ENCODE peak calls at places on chromosomes 2 and 18, in seven cellular contexts. U is SK-N-SH, H is HCT116, Y is GM23248, X is colonic mucosa, S is heart right ventricle, I is Panc1. K is an unnamed sample.

GRCh38 chr18:4455113-4455811 is at the start of gene DLGAP1:
- DNase-seq in U (peak; percentile 49), H (no peak), Y (peak; percentile 19), X (peak; percentile 49), S (peak; percentile 29), I (no peak), K (peak; percentile 62)

GRCh38 chr2:159108178-159108893 is 139.9 kb downstream of the TANC1 start:
- DNase-seq in U (peak; percentile 46), H (no peak), Y (no peak), X (no peak), S (peak; percentile 43), I (no peak), K (no peak)

GRCh38 chr18:55007582-55007981 is 48.3 kb upstream of the CCDC68 start:
- DNase-seq in U (no peak), H (no peak), Y (no peak), X (no peak), S (no peak), I (no peak), K (no peak)

GRCh38 chr18:67417864-67418523 is 98.5 kb downstream of the DSEL start:
- DNase-seq in U (no peak), H (no peak), Y (peak; percentile 73), X (no peak), S (no peak), I (no peak), K (no peak)

GRCh38 chr2:127638361-127639110 is 7.4 kb upstream of the GPR17 start:
- DNase-seq in U (no peak), H (no peak), Y (no peak), X (no peak), S (peak; percentile 49), I (no peak), K (peak; percentile 49)

GRCh38 chr2:83650156-83650555 is 808.9 kb downstream of the SUCLG1 start:
- DNase-seq in U (no peak), H (no peak), Y (peak; percentile 22), X (no peak), S (no peak), I (no peak), K (no peak)

GRCh38 chr2:51673628-51674027 is 641.7 kb upstream of the NRXN1 start:
- DNase-seq in U (no peak), H (no peak), Y (no peak), X (no peak), S (no peak), I (no peak), K (no peak)

GRCh38 chr2:235957231-235957630 is 211.0 kb downstream of the GBX2 start:
- DNase-seq in U (no peak), H (no peak), Y (no peak), X (no peak), S (no peak), I (no peak), K (no peak)

GRCh38 chr18:58321986-58322385 is 278.0 kb downstream of the NEDD4L start:
- DNase-seq in U (peak; percentile 78), H (peak; percentile 74), Y (peak; percentile 94), X (peak; percentile 78), S (peak; percentile 35), I (peak; percentile 68), K (peak; percentile 69)

GRCh38 chr2:31987454-31987853 is 23.4 kb downstream of the MEMO1 start:
- DNase-seq in U (no peak), H (no peak), Y (peak; percentile 83), X (no peak), S (no peak), I (no peak), K (no peak)

GRCh38 chr18:50817898-50818250 is 1.9 kb downstream of the MRO start:
- DNase-seq in U (no peak), H (no peak), Y (peak; percentile 31), X (no peak), S (no peak), I (no peak), K (no peak)

GRCh38 chr2:37698931-37699481 is 27.6 kb upstream of the CDC42EP3 start:
- DNase-seq in U (no peak), H (no peak), Y (peak; percentile 46), X (no peak), S (no peak), I (no peak), K (no peak)

GRCh38 chr2:144154205-144154604 is 365.7 kb downstream of the ZEB2 start:
- DNase-seq in U (no peak), H (no peak), Y (peak; percentile 10), X (no peak), S (no peak), I (no peak), K (no peak)

GRCh38 chr18:37426536-37427080 is 139.0 kb downstream of the CELF4 start:
- DNase-seq in U (no peak), H (no peak), Y (no peak), X (no peak), S (no peak), I (no peak), K (no peak)

GRCh38 chr2:121974919-121975654 is 219.6 kb downstream of the TSN start:
- DNase-seq in U (peak; percentile 74), H (peak; percentile 73), Y (peak; percentile 85), X (peak; percentile 49), S (peak; percentile 35), I (peak; percentile 27), K (peak; percentile 39)
- H3K4me3 ChIP-seq in U (peak overlapping the region; percentile 26), H (no peak overlapping the region), Y (peak overlapping the region; percentile 51), X (peak overlapping the region; percentile 23), S (no peak overlapping the region), I (no peak overlapping the region), K (no peak overlapping the region)

GRCh38 chr2:197198890-197199289 is 111.7 kb downstream of the ANKRD44 start:
- DNase-seq in U (peak; percentile 42), H (no peak), Y (no peak), X (peak; percentile 54), S (peak; percentile 44), I (no peak), K (peak; percentile 43)

GRCh38 chr2:197201874-197202273 is 108.7 kb downstream of the ANKRD44 start:
- DNase-seq in U (no peak), H (no peak), Y (no peak), X (no peak), S (no peak), I (no peak), K (no peak)

GRCh38 chr2:197197808-197198409 is 112.7 kb downstream of the ANKRD44 start:
- DNase-seq in U (no peak), H (no peak), Y (no peak), X (no peak), S (no peak), I (no peak), K (no peak)

GRCh38 chr2:197200056-197200455 is 110.5 kb downstream of the ANKRD44 start:
- DNase-seq in U (no peak), H (no peak), Y (no peak), X (no peak), S (no peak), I (no peak), K (no peak)

GRCh38 chr2:197200657-197201056 is 109.9 kb downstream of the ANKRD44 start:
- DNase-seq in U (no peak), H (no peak), Y (no peak), X (no peak), S (no peak), I (no peak), K (no peak)
- H3K4me1 ChIP-seq in U (no peaks in the 10 kb centered on the region), H (no peaks in the 10 kb centered on the region), Y (peaks cover 9% of the 10 kb centered on the region), X (no peaks in the 10 kb centered on the region), S (peaks cover 4% of the 10 kb centered on the region), I (no peaks in the 10 kb centered on the region), K (peaks cover 10% of the 10 kb centered on the region)

GRCh38 chr2:46311651-46312223 is 14.5 kb downstream of the EPAS1 start:
- DNase-seq in U (no peak), H (no peak), Y (peak; percentile 22), X (no peak), S (no peak), I (no peak), K (no peak)
- H3K4me3 ChIP-seq in U (no peak overlapping the region), H (no peak overlapping the region), Y (no peak overlapping the region), X (no peak overlapping the region), S (no peak overlapping the region), I (no peak overlapping the region), K (no peak overlapping the region)

GRCh38 chr2:105754999-105755398 is 10.3 kb downstream of the NCK2 start:
- DNase-seq in U (no peak), H (no peak), Y (no peak), X (no peak), S (no peak), I (no peak), K (no peak)

GRCh38 chr2:105753380-105753779 is 8.7 kb downstream of the NCK2 start:
- DNase-seq in U (no peak), H (no peak), Y (no peak), X (no peak), S (no peak), I (no peak), K (no peak)

GRCh38 chr2:105755895-105756294 is 11.2 kb downstream of the NCK2 start:
- DNase-seq in U (no peak), H (no peak), Y (no peak), X (no peak), S (no peak), I (no peak), K (no peak)

GRCh38 chr2:105752691-105753090 is 8.0 kb downstream of the NCK2 start:
- DNase-seq in U (no peak), H (no peak), Y (no peak), X (no peak), S (no peak), I (no peak), K (no peak)

GRCh38 chr2:105754011-105754410 is 9.3 kb downstream of the NCK2 start:
- DNase-seq in U (no peak), H (no peak), Y (no peak), X (no peak), S (no peak), I (no peak), K (no peak)
- H3K4me1 ChIP-seq in U (no peaks in the 10 kb centered on the region), H (no peaks in the 10 kb centered on the region), Y (no peaks in the 10 kb centered on the region), X (no peaks in the 10 kb centered on the region), S (peaks cover 40% of the 10 kb centered on the region), I (no peaks in the 10 kb centered on the region), K (peaks cover 8% of the 10 kb centered on the region)

GRCh38 chr2:164842624-164842966 is 972 bp upstream of the COBLL1 start:
- DNase-seq in U (no peak), H (no peak), Y (no peak), X (no peak), S (no peak), I (no peak), K (no peak)
- H3K4me3 ChIP-seq in U (peak overlapping the region; percentile 72), H (peak overlapping the region; percentile 59), Y (peak overlapping the region; percentile 79), X (no peak overlapping the region), S (peak overlapping the region; percentile 96), I (no peak overlapping the region), K (no peak overlapping the region)

GRCh38 chr2:241509408-241509784 is 1.0 kb upstream of the STK25 start:
- DNase-seq in U (no peak), H (no peak), Y (no peak), X (no peak), S (no peak), I (no peak), K (no peak)
- H3K4me1 ChIP-seq in U (peaks cover 7% of the 10 kb centered on the region), H (peaks cover 12% of the 10 kb centered on the region), Y (peaks cover 3% of the 10 kb centered on the region), X (peaks cover 8% of the 10 kb centered on the region), S (peaks cover 33% of the 10 kb centered on the region), I (peaks cover 26% of the 10 kb centered on the region), K (peaks cover 15% of the 10 kb centered on the region)

K was measured in lung.